ENCODE peak calls at places on chromosomes 3 and 15, in six cellular contexts. M is IMR-90, A is cardiac fibroblast, U is HCT116, K is A549, L is HFF-Myc. T is an unnamed sample.
A peak's percentile ranks its signal among the peaks of the same experiment; 100 is the strongest.

GRCh38 chr3:174442317-174442682 is 416.8 kb upstream of the NAALADL2 start:
- DNase-seq in M (no peak), K (no peak), A (peak; percentile 36), U (no peak), L (no peak), T (no peak)

GRCh38 chr15:49286649-49287394 is 116.8 kb downstream of the GALK2 start:
- DNase-seq in L (no peak), M (peak; percentile 22), K (no peak), U (no peak), A (peak; percentile 36), T (no peak)

GRCh38 chr3:7282988-7283387 is 422.1 kb downstream of the GRM7 start:
- DNase-seq in A (no peak), K (no peak), U (no peak), L (no peak), M (no peak), T (no peak)

GRCh38 chr3:111610612-111611054 is 15.5 kb upstream of the ZBED2 start:
- DNase-seq in K (no peak), L (no peak), U (peak; percentile 62), M (no peak), A (no peak), T (no peak)

GRCh38 chr3:160226026-160226739 is 961 bp downstream of the C3orf80 start:
- DNase-seq in K (no peak), A (no peak), M (no peak), U (no peak), L (no peak), T (no peak)

GRCh38 chr15:37090543-37091175 is 9.7 kb downstream of the MEIS2 start:
- DNase-seq in A (no peak), M (no peak), L (no peak), K (no peak), U (no peak), T (no peak)

GRCh38 chr3:169448501-169448900 is 215.0 kb downstream of the MECOM start:
- DNase-seq in A (no peak), M (peak; percentile 7), K (no peak), L (no peak), U (no peak), T (no peak)

GRCh38 chr15:88878720-88879184 is 16.6 kb downstream of the HAPLN3 start:
- DNase-seq in M (peak; percentile 35), A (peak; percentile 60), L (peak; percentile 32), K (peak; percentile 87), U (no peak), T (no peak)

GRCh38 chr3:19934098-19934566 is at the start of gene EFHB:
- DNase-seq in K (peak; percentile 47), M (peak; percentile 10), L (no peak), U (peak; percentile 39), A (peak; percentile 41), T (no peak)

GRCh38 chr3:125126323-125126722 is 70.5 kb upstream of the HEG1 start:
- DNase-seq in M (no peak), L (no peak), U (no peak), A (no peak), K (no peak), T (no peak)

GRCh38 chr3:126135056-126135397 is 45.4 kb downstream of the ALDH1L1 start:
- DNase-seq in U (no peak), K (no peak), A (no peak), L (no peak), M (no peak), T (no peak)

GRCh38 chr15:75342221-75342620 is 4.6 kb upstream of the NEIL1 start:
- DNase-seq in U (no peak), L (no peak), A (no peak), K (no peak), M (no peak), T (no peak)

GRCh38 chr15:26191216-26191615 is 328.1 kb upstream of the ATP10A start:
- DNase-seq in M (no peak), K (no peak), L (no peak), A (no peak), U (no peak), T (no peak)

GRCh38 chr3:87958289-87958688 is 100.5 kb downstream of the CGGBP1 start:
- DNase-seq in U (no peak), K (no peak), L (no peak), A (no peak), M (no peak), T (no peak)

GRCh38 chr15:50828610-50829206 is 63.2 kb upstream of the SPPL2A start:
- DNase-seq in M (peak; percentile 86), K (peak; percentile 55), U (peak; percentile 27), L (peak; percentile 48), A (peak; percentile 84), T (peak; percentile 63)

GRCh38 chr3:182027366-182027765 is 315.6 kb downstream of the SOX2 start:
- DNase-seq in K (no peak), L (no peak), A (no peak), U (no peak), M (no peak), T (no peak)

GRCh38 chr3:126419886-126420786 is 25.4 kb downstream of the CFAP100 start:
- DNase-seq in U (no peak), A (no peak), K (no peak), M (no peak), L (no peak), T (no peak)

GRCh38 chr3:156535162-156535627 is 19.7 kb downstream of the SSR3 start:
- DNase-seq in A (peak; percentile 98), L (peak; percentile 84), K (peak; percentile 62), U (peak; percentile 56), M (peak; percentile 100), T (peak; percentile 97)

GRCh38 chr3:108100906-108101305 is 10.1 kb upstream of the CD47 start:
- DNase-seq in A (no peak), K (no peak), U (no peak), M (no peak), L (no peak), T (no peak)

GRCh38 chr15:74434260-74434915 is 630 bp upstream of the SEMA7A start:
- DNase-seq in K (no peak), A (no peak), L (no peak), M (peak; percentile 15), U (no peak), T (no peak)

GRCh38 chr15:64651573-64652260 is 123.7 kb downstream of the RBPMS2 start:
- DNase-seq in U (no peak), K (no peak), M (peak; percentile 33), L (no peak), A (no peak), T (no peak)

GRCh38 chr15:36951747-36952247 is 148.6 kb downstream of the MEIS2 start:
- DNase-seq in A (peak; percentile 84), M (peak; percentile 84), K (no peak), U (no peak), L (peak; percentile 14), T (peak; percentile 56)

GRCh38 chr15:90647326-90647725 is 69.8 kb upstream of the BLM start:
- DNase-seq in K (no peak), M (no peak), U (no peak), A (no peak), L (no peak), T (no peak)

GRCh38 chr3:57691411-57692133 is 1.3 kb downstream of the DENND6A start:
- DNase-seq in K (no peak), A (no peak), U (no peak), L (no peak), M (peak; percentile 7), T (no peak)

GRCh38 chr3:51995346-51996156 is at the start of gene RPL29:
- DNase-seq in K (peak; percentile 88), M (peak; percentile 94), U (peak; percentile 90), A (peak; percentile 97), L (peak; percentile 90), T (peak; percentile 63)
- TF ChIP-seq CTCF in K (no peak), M (no peak), U (no peak), A (no peak), L (no peak), T (no peak)

GRCh38 chr3:152909180-152909883 is 74.4 kb downstream of the P2RY1 start:
- DNase-seq in A (peak; percentile 82), K (no peak), M (peak; percentile 0), U (no peak), L (no peak), T (no peak)
- H3K4me3 ChIP-seq in A (no peak overlapping the region), K (no peak overlapping the region), M (no peak overlapping the region), U (no peak overlapping the region), L (no peak overlapping the region), T (no peak overlapping the region)

DNA sequence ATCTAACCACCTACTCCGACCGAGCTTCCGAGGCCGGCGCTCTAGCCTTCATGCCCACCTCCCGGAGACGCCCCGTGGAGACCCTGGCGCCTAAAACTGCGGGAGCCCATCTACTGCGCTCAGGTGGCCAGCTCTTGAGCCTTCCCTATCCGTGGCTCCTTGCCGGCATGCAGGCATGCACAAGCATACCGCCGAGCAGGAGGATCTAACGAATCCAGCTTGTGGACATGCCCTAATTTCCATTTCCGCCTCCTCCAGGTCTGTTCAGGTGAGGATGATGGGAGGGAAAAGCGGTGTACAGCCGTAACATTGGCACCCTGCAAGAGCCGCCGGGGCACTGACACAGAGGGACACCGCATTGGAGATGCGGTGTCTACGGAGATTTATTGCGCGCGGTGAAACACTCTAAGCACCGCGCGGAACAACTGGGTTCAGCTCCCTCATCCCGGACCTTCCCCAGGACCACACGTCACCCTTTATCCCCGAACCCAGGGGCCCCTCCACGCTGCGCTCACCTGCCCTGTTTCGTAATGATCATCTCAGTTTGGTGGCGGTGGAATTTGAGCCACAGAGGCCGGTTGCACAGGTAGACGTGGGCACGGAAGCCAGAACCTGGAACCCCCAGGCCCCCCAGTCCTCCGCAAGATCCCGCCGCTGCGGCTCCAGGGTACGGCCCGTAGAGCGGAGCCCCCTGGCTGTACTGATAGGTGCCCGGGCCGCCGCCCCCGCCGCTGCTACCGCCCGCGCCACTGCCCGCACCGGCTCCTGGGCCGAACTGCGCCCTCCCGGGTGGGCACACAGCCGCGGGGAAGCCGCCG is 1.0 kb downstream of the EOMES start:
- DNase-seq in L (no peak), A (no peak), U (peak; percentile 34), M (no peak), K (no peak), T (no peak)
- TF ChIP-seq CTCF in L (no peak), A (no peak), U (no peak), M (no peak), K (no peak), T (peak; percentile 23)

GRCh38 chr3:100877286-100877685 is 115.9 kb downstream of the ABI3BP start:
- DNase-seq in A (no peak), K (no peak), M (no peak), U (no peak), L (no peak), T (no peak)
- H3K4me3 ChIP-seq in A (no peak overlapping the region), K (no peak overlapping the region), M (no peak overlapping the region), U (no peak overlapping the region), L (no peak overlapping the region), T (no peak overlapping the region)

DNA sequence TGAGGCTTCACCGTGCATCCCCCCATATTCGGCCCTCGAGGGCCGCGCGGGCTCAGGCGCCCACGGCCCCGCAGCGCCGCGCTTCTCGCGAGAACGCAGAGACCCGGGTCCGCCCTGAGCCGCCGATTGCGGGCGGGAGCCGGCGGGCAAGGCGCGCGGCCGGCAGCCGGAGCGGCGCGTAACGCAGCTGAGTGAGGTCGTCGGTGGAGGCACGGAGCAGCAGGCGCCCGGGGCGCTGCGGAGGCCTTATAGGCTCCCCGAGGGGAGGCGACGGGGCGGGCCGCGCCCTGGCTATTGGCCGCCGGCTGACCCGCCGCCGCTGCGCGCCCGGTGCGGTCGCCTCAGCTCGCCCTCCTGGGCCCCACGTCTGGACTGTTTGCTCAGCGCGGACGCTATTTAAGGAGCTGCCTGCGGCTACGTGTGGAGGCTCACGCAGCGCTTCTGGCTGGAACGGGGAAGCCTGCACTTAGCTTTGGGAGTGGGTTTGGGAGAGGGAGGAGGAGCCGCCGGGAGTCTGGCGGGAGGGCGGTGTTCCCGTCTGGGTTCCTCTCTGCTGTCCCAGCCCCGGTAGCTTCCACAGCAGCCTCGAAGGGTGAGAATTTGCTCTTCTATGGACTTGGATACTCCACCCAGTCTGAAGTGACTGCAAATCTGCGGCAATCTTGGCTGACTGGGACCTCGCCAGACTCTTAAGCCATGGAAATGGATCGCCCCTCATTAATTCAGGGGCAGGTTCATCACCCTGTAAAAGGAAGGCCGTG is at the start of gene PLOD2:
- DNase-seq in A (peak; percentile 96), U (peak; percentile 35), M (peak; percentile 92), L (no peak), K (peak; percentile 56), T (peak; percentile 83)
- TF ChIP-seq CTCF in A (no peak), U (no peak), M (peak; percentile 15), L (no peak), K (no peak), T (no peak)

T was measured in AG04449.